ENCODE peak calls at places on chromosome 14, in nine cellular contexts. N is right atrium auricular region, J is heart right ventricle, Y is cardiac fibroblast, G is fibroblast of villous mesenchyme, B is NB4, X is GM12864, U is right cardiac atrium, H is epithelial cell of esophagus. V is an unnamed sample.

GRCh38 chr14:58690801-58691516 is 53.2 kb downstream of the DACT1 start:
- DNase-seq in N (no peak), J (no peak), Y (no peak), G (no peak), B (no peak), X (no peak), U (peak; percentile 37), H (no peak), V (no peak)

GRCh38 chr14:77139540-77140342 is 1.9 kb downstream of the ZDHHC22 start:
- DNase-seq in N (no peak), J (no peak), Y (no peak), G (peak; percentile 9), B (peak; percentile 74), X (no peak), U (peak; percentile 60), H (peak; percentile 31), V (peak; percentile 29)

GRCh38 chr14:101583006-101583708 is 21.9 kb downstream of the DIO3 start:
- DNase-seq in N (no peak), J (no peak), Y (no peak), G (no peak), B (no peak), X (no peak), U (peak; percentile 25), H (no peak), V (no peak)

GRCh38 chr14:69260979-69261605 is 1.1 kb downstream of the GALNT16 start:
- DNase-seq in N (no peak), J (no peak), Y (no peak), G (no peak), B (no peak), X (no peak), U (peak; percentile 69), H (peak; percentile 27), V (no peak)

GRCh38 chr14:27845241-27845850 is 921.2 kb upstream of the FOXG1 start:
- DNase-seq in N (no peak), J (no peak), Y (no peak), G (no peak), B (no peak), X (no peak), U (peak; percentile 32), H (no peak), V (no peak)

GRCh38 chr14:94882401-94882800 is 112.5 kb upstream of the GSC start:
- DNase-seq in N (no peak), J (no peak), Y (no peak), G (no peak), B (no peak), X (no peak), U (no peak), H (no peak), V (no peak)

GRCh38 chr14:57487771-57488170 is 5.9 kb downstream of the CCDC198 start:
- DNase-seq in N (no peak), J (no peak), Y (no peak), G (no peak), B (no peak), X (no peak), U (no peak), H (no peak), V (no peak)

GRCh38 chr14:68182492-68182891 is 362.9 kb downstream of the RAD51B start:
- DNase-seq in N (no peak), J (no peak), Y (no peak), G (no peak), B (no peak), X (peak; percentile 61), U (no peak), H (no peak), V (no peak)

GRCh38 chr14:69695664-69696527 is 71.0 kb upstream of the SRSF5 start:
- DNase-seq in N (no peak), J (no peak), Y (peak; percentile 61), G (peak; percentile 52), B (peak; percentile 32), X (no peak), U (no peak), H (peak; percentile 36), V (no peak)

GRCh38 chr14:86003998-86004397 is 474.1 kb downstream of the FLRT2 start:
- DNase-seq in N (no peak), J (no peak), Y (no peak), G (peak; percentile 50), B (no peak), X (no peak), U (no peak), H (peak; percentile 36), V (no peak)

DNA sequence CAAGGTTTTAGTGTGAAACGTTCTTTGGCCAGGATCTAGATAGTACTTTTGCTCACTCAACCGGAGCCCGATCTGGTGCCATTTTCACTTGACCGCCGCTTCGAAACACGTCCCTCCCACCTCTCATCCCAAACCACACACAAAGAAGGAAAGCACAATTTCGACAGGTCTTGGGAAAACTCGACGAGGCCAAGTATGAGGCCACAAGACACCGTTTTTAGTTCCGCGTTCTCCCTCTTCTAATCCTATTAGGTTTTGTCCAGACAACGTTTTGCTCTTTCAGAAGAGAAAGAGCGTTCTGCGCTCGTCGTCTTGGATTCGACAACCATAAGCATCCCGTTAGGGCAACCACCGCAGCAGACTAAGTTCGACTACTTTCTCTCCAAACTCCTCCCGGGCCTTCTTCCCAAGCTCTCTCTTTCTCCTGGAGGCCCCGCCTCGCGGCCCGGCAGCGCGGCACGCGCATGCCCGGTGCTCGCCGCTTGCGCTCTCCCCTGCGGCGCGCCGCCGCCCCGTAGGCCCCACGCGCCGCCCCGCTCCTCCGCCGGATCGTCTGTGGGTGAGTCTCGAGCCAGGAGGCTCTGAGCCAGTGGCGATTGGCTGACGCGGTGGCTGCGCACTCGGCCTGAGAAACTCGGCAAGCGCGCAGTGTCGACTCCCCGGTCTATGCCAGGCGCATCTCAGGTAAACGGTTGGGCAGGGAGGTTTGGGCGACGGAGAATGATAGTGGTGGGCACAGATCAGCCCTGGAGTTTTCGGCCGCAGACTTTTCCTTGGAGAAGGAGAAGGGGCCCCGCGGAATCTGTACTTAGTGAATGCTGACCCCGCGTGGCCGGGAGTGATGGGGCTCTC is at the start of gene MIPOL1:
- DNase-seq in N (peak; percentile 78), J (peak; percentile 83), Y (peak; percentile 90), G (peak; percentile 82), B (no peak), X (no peak), U (peak; percentile 95), H (peak; percentile 94), V (peak; percentile 91)
- H3K4me3 ChIP-seq in N (peak within 1 kb of the TSS; percentile 47), J (peak within 1 kb of the TSS; percentile 65), Y (peak within 1 kb of the TSS; percentile 78), G (peak within 1 kb of the TSS; percentile 64), B (no peak within 1 kb of the TSS), X (no peak within 1 kb of the TSS), U (peak within 1 kb of the TSS; percentile 61), H (peak within 1 kb of the TSS; percentile 76), V (peak within 1 kb of the TSS; percentile 79)

DNA sequence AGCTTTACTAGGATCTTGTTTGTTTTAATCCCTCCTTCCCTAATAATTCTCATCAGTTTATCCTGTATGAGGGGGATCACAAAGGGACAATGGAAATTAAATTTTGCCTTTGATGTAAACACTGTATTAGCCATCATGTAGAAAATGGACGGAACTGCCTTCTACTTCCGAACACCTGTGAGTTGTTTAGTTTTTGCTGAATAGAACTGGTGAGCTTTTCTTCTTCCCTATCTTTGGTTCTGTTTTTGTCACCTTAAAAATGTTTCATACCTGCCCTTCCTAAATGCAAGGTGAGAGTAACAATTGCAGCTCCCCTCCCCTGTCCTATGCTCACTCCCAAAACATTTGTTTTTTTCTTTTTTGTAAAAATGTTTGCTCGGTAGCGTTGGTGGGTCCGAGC is 7.6 kb downstream of the FOXA1 start:
- DNase-seq in N (no peak), J (no peak), Y (no peak), G (no peak), B (no peak), X (no peak), U (no peak), H (peak; percentile 31), V (no peak)
- H3K4me3 ChIP-seq in N (no peak overlapping the region), J (no peak overlapping the region), Y (no peak overlapping the region), G (no peak overlapping the region), B (no peak overlapping the region), X (no peak overlapping the region), U (no peak overlapping the region), H (peak overlapping the region; percentile 62), V (no peak overlapping the region)

DNA sequence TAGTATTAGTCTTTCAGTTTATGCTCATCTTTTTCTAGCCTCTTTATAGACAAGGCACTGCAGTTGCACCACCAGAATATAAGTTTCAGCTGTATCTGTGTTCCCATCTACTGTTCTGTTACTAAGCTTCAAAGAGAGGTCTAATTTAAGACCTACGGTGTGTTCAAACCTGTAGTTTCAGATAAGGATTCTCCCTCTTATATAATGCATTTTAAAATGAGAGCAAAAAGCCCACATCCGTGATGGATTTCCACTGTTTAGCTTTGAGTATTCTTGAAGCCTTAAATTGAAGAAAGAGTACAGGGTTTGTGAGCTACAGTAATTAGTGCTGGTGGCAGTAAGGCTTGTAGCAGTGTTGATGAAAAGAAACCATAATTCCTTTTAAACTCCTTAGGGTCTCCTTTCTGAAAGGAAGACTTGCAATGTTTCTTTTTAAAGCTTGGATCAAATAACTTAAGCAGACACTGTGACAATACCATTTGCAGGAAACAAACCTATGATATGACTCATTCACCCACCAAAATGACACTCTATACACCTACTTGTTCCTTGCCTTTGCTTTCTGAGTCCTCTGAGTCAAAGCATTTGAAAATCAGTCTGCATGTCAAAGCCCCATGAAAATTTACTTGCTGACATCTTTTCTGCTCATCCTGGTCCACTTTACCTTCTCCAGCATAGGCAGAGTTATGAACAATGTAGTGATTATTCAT is 753.9 kb downstream of the NOVA1 start:
- DNase-seq in N (no peak), J (no peak), Y (no peak), G (no peak), B (no peak), X (no peak), U (no peak), H (peak; percentile 12), V (no peak)
- H3K4me3 ChIP-seq in N (no peak overlapping the region), J (no peak overlapping the region), Y (no peak overlapping the region), G (no peak overlapping the region), B (no peak overlapping the region), X (no peak overlapping the region), U (no peak overlapping the region), H (no peak overlapping the region), V (no peak overlapping the region)

GRCh38 chr14:64715628-64716412 is 11.6 kb downstream of the PLEKHG3 start:
- DNase-seq in N (no peak), J (no peak), Y (no peak), G (no peak), B (peak; percentile 28), X (no peak), U (no peak), H (peak; percentile 27), V (peak; percentile 40)
- H3K4me3 ChIP-seq in N (peak overlapping the region; percentile 27), J (peak overlapping the region; percentile 10), Y (no peak overlapping the region), G (peak overlapping the region; percentile 9), B (no peak overlapping the region), X (no peak overlapping the region), U (peak overlapping the region; percentile 45), H (peak overlapping the region; percentile 18), V (peak overlapping the region; percentile 15)

V was measured in mesenchymal stem cell.